ENCODE peak calls at places on chromosomes 6 and 20, in six cellular contexts. C is body of pancreas, T is GM23338, U is coronary artery, B is psoas muscle, V is uterus. H is an unnamed sample.

GRCh38 chr6:91569071-91569470 is 982.2 kb upstream of the MAP3K7 start:
- DNase-seq in C (no peak), T (no peak), U (no peak), B (no peak), V (no peak), H (no peak)

GRCh38 chr6:23414922-23415321 is 711.1 kb upstream of the NRSN1 start:
- DNase-seq in C (no peak), T (no peak), U (no peak), B (no peak), V (no peak), H (no peak)

GRCh38 chr20:44720617-44720993 is 5.4 kb downstream of the CCN5 start:
- DNase-seq in C (no peak), T (no peak), U (peak), B (peak), V (no peak), H (no peak)

GRCh38 chr6:24935753-24936152 is at the start of gene RIPOR2:
- DNase-seq in C (peak), T (peak), U (no peak), B (peak), V (no peak), H (no peak)

GRCh38 chr6:42520786-42521607 is 42.8 kb upstream of the UBR2 start:
- DNase-seq in C (no peak), T (no peak), U (no peak), B (no peak), V (no peak), H (peak)

GRCh38 chr6:41372526-41373366 is 37.3 kb downstream of the NCR2 start:
- DNase-seq in C (no peak), T (peak), U (no peak), B (no peak), V (no peak), H (peak)

GRCh38 chr6:160365117-160365516 is 16.9 kb downstream of the SLC22A3 start:
- DNase-seq in C (no peak), T (no peak), U (no peak), B (no peak), V (no peak), H (no peak)

GRCh38 chr6:441126-441920 is 49.8 kb downstream of the IRF4 start:
- DNase-seq in C (no peak), T (no peak), U (peak), B (no peak), V (no peak), H (no peak)

GRCh38 chr20:56689852-56690485 is 60.9 kb downstream of the TFAP2C start:
- DNase-seq in C (no peak), T (no peak), U (no peak), B (no peak), V (no peak), H (no peak)

GRCh38 chr6:137792160-137793033 is 74.7 kb upstream of the TNFAIP3 start:
- DNase-seq in C (no peak), T (no peak), U (no peak), B (no peak), V (no peak), H (no peak)

GRCh38 chr6:28337103-28337520 is 1.2 kb upstream of the ZSCAN31 start:
- DNase-seq in C (no peak), T (no peak), U (no peak), B (no peak), V (no peak), H (no peak)

GRCh38 chr20:29497261-29497671 is 1760.2 kb upstream of the DEFB115 start:
- DNase-seq in C (no peak), T (no peak), U (no peak), B (peak), V (no peak), H (peak)

GRCh38 chr20:52476074-52476751 is 284.6 kb upstream of the ZFP64 start:
- DNase-seq in C (no peak), T (no peak), U (no peak), B (no peak), V (no peak), H (no peak)

GRCh38 chr6:111208928-111209327 is 121.6 kb downstream of the SLC16A10 start:
- DNase-seq in C (no peak), T (no peak), U (no peak), B (no peak), V (no peak), H (no peak)

GRCh38 chr20:3728354-3728753 is 4.1 kb upstream of the HSPA12B start:
- DNase-seq in C (no peak), T (no peak), U (no peak), B (no peak), V (no peak), H (no peak)

GRCh38 chr20:39070484-39071231 is 108.5 kb downstream of the DHX35 start:
- DNase-seq in C (no peak), T (no peak), U (no peak), B (no peak), V (no peak), H (no peak)

GRCh38 chr20:39067526-39068216 is 105.5 kb downstream of the DHX35 start:
- DNase-seq in C (no peak), T (no peak), U (no peak), B (no peak), V (no peak), H (no peak)

GRCh38 chr20:39069976-39070375 is 107.8 kb downstream of the DHX35 start:
- DNase-seq in C (no peak), T (no peak), U (no peak), B (no peak), V (no peak), H (no peak)

GRCh38 chr20:39072132-39072531 is 110.0 kb downstream of the DHX35 start:
- DNase-seq in C (no peak), T (no peak), U (no peak), B (no peak), V (no peak), H (no peak)

GRCh38 chr20:39066464-39066863 is 104.3 kb downstream of the DHX35 start:
- DNase-seq in C (no peak), T (peak), U (no peak), B (no peak), V (no peak), H (no peak)
- TF ChIP-seq CTCF in C (no peak), T (peak), U (no peak), B (no peak), V (no peak), H (no peak)

GRCh38 chr20:32517914-32518592 is 67.1 kb downstream of the NOL4L start:
- DNase-seq in C (no peak), T (no peak), U (no peak), B (no peak), V (no peak), H (no peak)

GRCh38 chr20:32514760-32515159 is 70.4 kb downstream of the NOL4L start:
- DNase-seq in C (no peak), T (no peak), U (no peak), B (no peak), V (no peak), H (no peak)

GRCh38 chr20:32516985-32517873 is 67.9 kb downstream of the NOL4L start:
- DNase-seq in C (peak), T (peak), U (no peak), B (no peak), V (no peak), H (no peak)

GRCh38 chr20:32516583-32516982 is 68.5 kb downstream of the NOL4L start:
- DNase-seq in C (no peak), T (no peak), U (no peak), B (no peak), V (no peak), H (no peak)

GRCh38 chr20:32515631-32516101 is 69.5 kb downstream of the NOL4L start:
- DNase-seq in C (peak), T (no peak), U (no peak), B (no peak), V (no peak), H (no peak)
- TF ChIP-seq CTCF in C (no peak), T (peak), U (no peak), B (no peak), V (no peak), H (no peak)

DNA sequence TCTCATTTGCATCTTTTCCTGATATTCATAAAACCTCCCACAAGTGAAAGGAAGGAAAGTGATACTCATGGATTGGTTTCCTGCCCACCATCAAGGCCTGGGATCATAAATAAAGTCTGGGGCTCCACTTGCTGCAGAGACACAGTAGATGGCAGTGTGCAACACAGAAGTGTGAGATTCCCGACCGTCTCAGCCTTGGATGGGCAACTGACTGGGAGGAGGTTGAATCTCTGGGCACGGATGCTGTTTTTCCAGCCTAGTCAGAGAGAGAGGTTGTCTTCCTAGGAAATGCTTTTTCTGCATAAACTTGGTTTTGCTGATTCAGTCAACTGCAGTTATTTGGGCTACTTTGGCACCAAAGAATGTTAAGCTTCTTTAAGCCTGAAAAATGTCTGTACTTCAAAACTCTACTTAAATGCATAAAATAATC is 9.9 kb upstream of the RFPL4B start:
- DNase-seq in C (peak), T (peak), U (no peak), B (peak), V (peak), H (no peak)
- TF ChIP-seq CTCF in C (peak), T (peak), U (peak), B (peak), V (peak), H (no peak)

GRCh38 chr6:56463443-56463842 is 179.2 kb downstream of the DST start:
- DNase-seq in C (no peak), T (no peak), U (no peak), B (no peak), V (no peak), H (no peak)
- TF ChIP-seq CTCF in C (no peak), T (no peak), U (no peak), B (no peak), V (no peak), H (no peak)

DNA sequence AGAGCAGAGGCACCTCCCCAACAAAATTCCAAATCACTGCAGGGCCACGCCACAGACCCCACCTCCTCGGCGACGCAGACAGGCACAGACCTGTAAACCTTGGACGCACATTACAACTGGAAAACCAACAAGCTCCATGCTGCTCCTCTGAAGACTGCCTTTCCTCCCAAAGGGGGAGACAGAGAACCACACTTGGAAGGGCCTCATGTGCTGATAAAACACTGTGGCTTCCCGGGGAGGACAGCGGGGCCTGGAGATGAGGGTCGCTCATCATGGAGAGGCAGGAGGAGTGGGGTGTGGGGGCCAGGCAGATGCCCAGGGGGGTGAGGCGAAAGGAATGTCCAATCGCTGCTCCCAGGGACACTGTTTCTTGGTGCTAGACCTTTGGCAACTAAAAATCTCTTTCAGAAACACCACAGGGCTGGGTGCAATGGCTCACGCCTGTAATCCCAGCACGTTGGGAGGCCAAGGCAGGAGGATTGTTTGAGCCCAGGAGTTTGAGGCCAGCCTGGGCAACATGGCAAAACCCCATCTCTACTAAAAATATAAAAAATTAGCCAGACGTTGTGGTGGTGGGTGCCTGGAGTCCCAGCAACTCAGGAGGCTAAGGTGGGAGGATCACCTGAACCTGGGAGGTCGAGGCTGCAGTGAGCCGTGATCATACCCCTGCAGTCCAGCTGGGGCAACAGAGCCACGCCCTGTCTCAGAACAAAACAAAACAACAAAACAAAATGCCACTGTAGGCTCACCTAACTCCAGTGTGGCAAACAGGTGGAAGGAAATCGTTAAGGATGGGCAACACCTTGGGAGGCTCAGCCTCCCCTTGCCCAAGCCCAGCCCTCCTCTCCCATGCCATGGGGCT is 53.8 kb downstream of the ABHD12 start:
- DNase-seq in C (peak), T (peak), U (no peak), B (no peak), V (no peak), H (no peak)
- TF ChIP-seq CTCF in C (peak), T (peak), U (no peak), B (peak), V (no peak), H (no peak)